ENCODE peak calls at places on chromosome 1, in five cellular contexts. E is SK-N-SH, H is neural progenitor cell, I is HCT116, R is OCI-LY7. S is an unnamed sample.

GRCh38 chr1:244801246-244801645 is 34.2 kb upstream of the COX20 start:
- DNase-seq in E (peak), H (peak), I (peak), R (peak), S (peak)

GRCh38 chr1:226073184-226073950 is 10.9 kb downstream of the H3-3A start:
- DNase-seq in E (no peak), H (no peak), I (no peak), R (no peak), S (no peak)

GRCh38 chr1:240190881-240191385 is 99.2 kb downstream of the FMN2 start:
- DNase-seq in E (peak), H (peak), I (no peak), R (no peak), S (peak)

GRCh38 chr1:68128157-68128556 is 77.7 kb upstream of the DIRAS3 start:
- DNase-seq in E (no peak), H (no peak), I (no peak), R (no peak), S (no peak)

GRCh38 chr1:241219449-241219848 is 137.6 kb downstream of the RGS7 start:
- DNase-seq in E (no peak), H (no peak), I (no peak), R (no peak), S (peak)

GRCh38 chr1:44808938-44809917 is 905 bp downstream of the BTBD19 start:
- DNase-seq in E (no peak), H (no peak), I (no peak), R (peak), S (no peak)

GRCh38 chr1:237931631-237932030 is 40.9 kb upstream of the ZP4 start:
- DNase-seq in E (peak), H (no peak), I (no peak), R (no peak), S (no peak)

GRCh38 chr1:48776400-48777218 is at the start of gene BEND5:
- DNase-seq in E (peak), H (peak), I (no peak), R (no peak), S (peak)

GRCh38 chr1:11654571-11655262 is at the start of gene FBXO44:
- DNase-seq in E (peak), H (peak), I (no peak), R (peak), S (peak)

GRCh38 chr1:22318279-22318983 is 133.2 kb upstream of the ZBTB40 start:
- DNase-seq in E (peak), H (peak), I (no peak), R (no peak), S (no peak)

GRCh38 chr1:177959793-177960515 is 9.9 kb downstream of the SEC16B start:
- DNase-seq in E (no peak), H (no peak), I (no peak), R (no peak), S (peak)

GRCh38 chr1:37727186-37727585 is 34.9 kb downstream of the CDCA8 start:
- DNase-seq in E (no peak), H (no peak), I (no peak), R (no peak), S (no peak)

GRCh38 chr1:188489336-188490112 is 1660.8 kb downstream of the PLA2G4A start:
- DNase-seq in E (no peak), H (peak), I (peak), R (no peak), S (peak)

GRCh38 chr1:208950206-208950605 is 633.3 kb upstream of the CAMK1G start:
- DNase-seq in E (no peak), H (no peak), I (no peak), R (no peak), S (no peak)

GRCh38 chr1:53616927-53617326 is 122.0 kb downstream of the GLIS1 start:
- DNase-seq in E (no peak), H (peak), I (no peak), R (no peak), S (no peak)

GRCh38 chr1:13921190-13921589 is 221.2 kb downstream of the PRDM2 start:
- DNase-seq in E (no peak), H (no peak), I (no peak), R (no peak), S (peak)

GRCh38 chr1:25167269-25168192 is 64.8 kb downstream of the SYF2 start:
- DNase-seq in E (no peak), H (no peak), I (peak), R (no peak), S (peak)

GRCh38 chr1:182193908-182194550 is 132.5 kb upstream of the ZNF648 start:
- DNase-seq in E (no peak), H (no peak), I (no peak), R (no peak), S (no peak)

GRCh38 chr1:184387069-184387870 is 441 bp downstream of the C1orf21 start:
- DNase-seq in E (peak), H (peak), I (no peak), R (no peak), S (peak)

GRCh38 chr1:90879281-90879680 is 142.6 kb downstream of the ZNF644 start:
- DNase-seq in E (no peak), H (no peak), I (peak), R (peak), S (peak)

GRCh38 chr1:19484338-19484792 is 974 bp downstream of the CAPZB start:
- DNase-seq in E (no peak), H (peak), I (no peak), R (no peak), S (no peak)

GRCh38 chr1:225450491-225451191 is 22.8 kb upstream of the LBR start:
- DNase-seq in E (no peak), H (no peak), I (no peak), R (no peak), S (peak)

GRCh38 chr1:8239306-8240023 is 78.4 kb upstream of the SLC45A1 start:
- DNase-seq in E (no peak), H (peak), I (no peak), R (no peak), S (no peak)

GRCh38 chr1:111320066-111320879 is 29.6 kb downstream of the CHIA start:
- DNase-seq in E (no peak), H (no peak), I (no peak), R (no peak), S (no peak)

GRCh38 chr1:234656981-234657651 is 47.1 kb upstream of the IRF2BP2 start:
- DNase-seq in E (peak), H (no peak), I (peak), R (no peak), S (peak)

GRCh38 chr1:237901284-237901870 is 10.7 kb upstream of the ZP4 start:
- DNase-seq in E (peak), H (peak), I (no peak), R (peak), S (peak)

GRCh38 chr1:228316589-228317387 is 89.8 kb downstream of the TRIM11 start:
- DNase-seq in E (no peak), H (no peak), I (no peak), R (no peak), S (no peak)

GRCh38 chr1:163069142-163069541 is at the start of gene RGS4:
- DNase-seq in E (peak), H (peak), I (peak), R (no peak), S (peak)
- H3K27ac ChIP-seq in E (peak), H (no peak), I (no peak), R (no peak), S (no peak)

GRCh38 chr1:1793481-1794244 is 15.4 kb upstream of the NADK start:
- DNase-seq in E (no peak), H (no peak), I (no peak), R (no peak), S (no peak)

GRCh38 chr1:1796466-1796865 is 18.2 kb upstream of the NADK start:
- DNase-seq in E (no peak), H (no peak), I (no peak), R (peak), S (no peak)

GRCh38 chr1:1797731-1798341 is 19.6 kb upstream of the NADK start:
- DNase-seq in E (no peak), H (no peak), I (no peak), R (peak), S (no peak)

GRCh38 chr1:1799716-1800115 is 21.4 kb upstream of the NADK start:
- DNase-seq in E (no peak), H (no peak), I (no peak), R (no peak), S (no peak)

GRCh38 chr1:1794999-1795398 is 16.7 kb upstream of the NADK start:
- DNase-seq in E (no peak), H (no peak), I (no peak), R (no peak), S (no peak)
- TF ChIP-seq EZH2phosphoT487 in E (no peak), H (no peak), I (no peak), R (no peak), S (no peak)

DNA sequence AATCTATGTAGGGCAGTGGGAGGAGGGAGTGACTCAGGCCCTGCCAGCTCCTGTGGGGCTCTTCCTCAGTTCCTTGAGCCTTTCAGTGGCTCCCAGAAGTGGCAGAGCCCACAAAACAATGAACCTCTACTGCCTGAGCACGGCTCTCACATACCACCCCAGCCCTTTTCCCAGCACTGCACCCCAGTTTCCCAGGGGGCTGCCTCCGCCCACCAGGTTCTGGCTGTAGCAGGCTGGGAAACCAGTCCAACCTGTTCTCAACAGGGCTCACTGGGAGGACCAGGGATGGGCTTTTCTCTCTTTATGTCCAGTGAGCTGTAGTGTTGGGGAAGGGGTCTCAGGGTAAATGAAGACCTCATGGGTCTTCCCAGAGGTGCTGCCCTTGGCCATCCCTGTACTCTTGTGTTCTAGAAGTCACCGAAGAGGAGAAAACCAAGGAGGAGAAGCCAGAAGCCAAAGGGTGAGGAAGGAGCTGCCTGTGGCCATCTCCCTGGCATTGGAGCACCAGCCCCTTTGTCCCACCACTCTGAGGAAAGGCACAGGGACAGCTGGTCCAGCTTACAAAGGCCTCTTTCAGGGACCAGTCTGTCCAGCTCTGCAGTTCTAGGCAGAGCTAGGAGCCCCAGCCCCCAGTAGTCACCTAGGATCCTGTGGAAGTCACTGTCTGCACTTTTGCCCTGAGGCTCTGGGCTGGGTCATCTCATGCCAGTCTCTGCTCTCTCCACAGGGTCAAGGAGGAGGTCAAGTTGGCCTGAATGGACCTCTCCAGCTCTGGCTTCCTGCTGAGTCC is 3.5 kb downstream of the MARCKSL1 start:
- DNase-seq in E (no peak), H (no peak), I (no peak), R (no peak), S (peak)
- H3K27ac ChIP-seq in E (no peak), H (peak), I (peak), R (peak), S (peak)

DNA sequence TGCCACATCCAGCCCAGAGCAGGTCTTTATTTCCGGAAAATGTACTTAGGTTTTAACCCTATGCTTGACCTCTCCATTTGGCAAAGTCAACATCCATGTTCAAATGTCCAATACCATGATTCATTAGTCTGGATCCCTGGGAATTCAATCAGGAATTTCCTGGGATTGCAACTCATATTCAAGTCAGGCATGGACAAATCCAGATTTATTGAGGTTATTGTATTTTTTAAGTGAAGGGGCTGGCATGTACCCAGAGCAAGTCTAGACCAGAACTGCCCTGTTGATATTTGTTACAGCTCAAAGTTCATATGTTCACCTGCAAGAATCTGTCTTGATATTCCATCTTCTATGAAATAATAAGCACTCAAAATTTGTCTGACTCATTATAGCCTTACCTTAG is 521.1 kb downstream of the ADGRL2 start:
- DNase-seq in E (no peak), H (no peak), I (no peak), R (no peak), S (no peak)
- TF ChIP-seq EZH2phosphoT487 in E (no peak), H (no peak), I (no peak), R (no peak), S (no peak)